ENCODE peak calls at places on chromosomes 11 and 22, in seven cellular contexts. C, Z, O, B, W, U and G are unnamed samples.

GRCh38 chr22:24445481-24446290 is 18.3 kb downstream of the ADORA2A start:
- DNase-seq in W (no peak), Z (no peak), C (no peak), B (no peak), O (no peak), U (no peak), G (no peak)

GRCh38 chr22:47397673-47398072 is 635.2 kb downstream of the TBC1D22A start:
- DNase-seq in U (no peak), O (no peak), B (no peak), Z (no peak), C (no peak), W (no peak), G (no peak)

GRCh38 chr22:40668611-40669390 is 10.5 kb upstream of the MCHR1 start:
- DNase-seq in B (peak; percentile 70), U (no peak), Z (no peak), C (no peak), O (no peak), W (no peak), G (no peak)

GRCh38 chr11:10459029-10459970 is 4.2 kb downstream of the AMPD3 start:
- DNase-seq in W (peak; percentile 89), U (peak; percentile 43), B (no peak), C (no peak), Z (no peak), O (no peak), G (no peak)

GRCh38 chr11:118609380-118610219 is 2.2 kb downstream of the PHLDB1 start:
- DNase-seq in O (no peak), U (no peak), B (no peak), C (no peak), W (peak; percentile 46), Z (no peak), G (no peak)

GRCh38 chr11:1219836-1220810 is 2.7 kb upstream of the MUC5B start:
- DNase-seq in O (peak; percentile 61), Z (no peak), B (peak; percentile 84), U (no peak), C (no peak), W (peak; percentile 14), G (no peak)

GRCh38 chr11:71336176-71336995 is 84.0 kb upstream of the SHANK2 start:
- DNase-seq in U (no peak), C (no peak), W (no peak), O (no peak), B (peak; percentile 10), Z (no peak), G (no peak)

GRCh38 chr22:32322986-32323385 is 34.7 kb upstream of the RFPL3 start:
- DNase-seq in O (no peak), B (no peak), W (no peak), U (no peak), C (no peak), Z (no peak), G (no peak)

GRCh38 chr11:92480519-92480918 is 255.9 kb downstream of the FAT3 start:
- DNase-seq in W (no peak), C (no peak), O (no peak), Z (no peak), B (no peak), U (no peak), G (no peak)

GRCh38 chr22:33515733-33516297 is 404.5 kb downstream of the LARGE1 start:
- DNase-seq in B (no peak), Z (no peak), U (no peak), W (no peak), C (no peak), O (no peak), G (no peak)

GRCh38 chr22:18012528-18012927 is 11.8 kb downstream of the MICAL3 start:
- DNase-seq in B (no peak), Z (no peak), U (no peak), W (no peak), O (no peak), C (no peak), G (no peak)

GRCh38 chr22:43230983-43231723 is 44.2 kb upstream of the TTLL12 start:
- DNase-seq in C (no peak), U (peak; percentile 37), Z (no peak), W (peak; percentile 66), O (peak; percentile 78), B (peak; percentile 45), G (peak; percentile 75)

GRCh38 chr11:130043575-130043974 is 26.1 kb upstream of the APLP2 start:
- DNase-seq in Z (no peak), B (no peak), O (no peak), C (no peak), U (no peak), W (no peak), G (no peak)

GRCh38 chr11:68142028-68142412 is 20.8 kb upstream of the CHKA start:
- DNase-seq in C (no peak), B (no peak), W (no peak), O (peak; percentile 67), Z (no peak), U (no peak), G (no peak)

GRCh38 chr11:120137611-120138521 is at the start of gene TRIM29:
- DNase-seq in W (no peak), O (no peak), Z (no peak), B (no peak), U (no peak), C (peak; percentile 7), G (no peak)

GRCh38 chr11:133082851-133083488 is 449.3 kb downstream of the OPCML start:
- DNase-seq in O (peak; percentile 83), U (peak; percentile 27), Z (no peak), B (peak; percentile 27), W (peak; percentile 34), C (no peak), G (peak; percentile 90)

GRCh38 chr11:26028294-26028954 is 303.5 kb upstream of the ANO3 start:
- DNase-seq in O (no peak), U (no peak), B (peak; percentile 12), W (no peak), C (no peak), Z (peak; percentile 13), G (no peak)

GRCh38 chr11:18844753-18845367 is 53.3 kb upstream of the PTPN5 start:
- DNase-seq in W (no peak), Z (no peak), U (no peak), C (no peak), O (no peak), B (peak; percentile 60), G (no peak)

GRCh38 chr11:18650859-18651557 is 16.9 kb upstream of the SPTY2D1 start:
- DNase-seq in B (peak; percentile 80), Z (peak; percentile 42), O (no peak), W (peak; percentile 28), U (peak; percentile 76), C (peak; percentile 23), G (no peak)

GRCh38 chr11:60871378-60872061 is 4.2 kb downstream of the ZP1 start:
- DNase-seq in O (peak; percentile 80), B (no peak), C (no peak), W (no peak), Z (no peak), U (no peak), G (no peak)
- TF ChIP-seq CTCF in O (peak; percentile 44), B (no peak), C (no peak), W (no peak), Z (peak; percentile 30), U (no peak), G (no peak)

DNA sequence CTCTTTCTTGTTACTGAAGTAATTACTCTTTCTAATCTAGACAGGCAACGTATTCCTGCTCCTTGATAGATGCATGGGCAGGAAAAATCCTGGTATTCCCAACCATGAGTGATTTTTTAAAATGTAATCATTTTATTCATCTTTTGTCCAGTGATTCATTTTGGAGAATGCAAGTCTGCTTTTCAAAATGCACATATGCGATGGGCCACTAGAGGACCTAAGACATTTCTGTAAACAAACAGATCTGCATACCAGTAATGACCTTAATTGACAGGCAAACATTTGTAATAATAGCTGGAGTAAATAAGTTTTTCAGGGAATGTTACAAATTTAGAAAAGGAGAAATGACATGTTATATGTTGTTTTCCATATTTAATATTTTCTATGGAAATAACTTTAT is 1167.6 kb downstream of the JRKL start:
- DNase-seq in O (no peak), C (no peak), U (no peak), B (no peak), Z (no peak), W (no peak), G (no peak)
- TF ChIP-seq CTCF in O (no peak), C (no peak), U (no peak), B (no peak), Z (no peak), W (no peak), G (no peak)

GRCh38 chr11:82229346-82229745 is 504.3 kb downstream of the FAM181B start:
- DNase-seq in C (no peak), B (peak; percentile 13), O (no peak), Z (no peak), U (no peak), W (no peak), G (no peak)
- TF ChIP-seq CTCF in C (no peak), B (peak; percentile 28), O (no peak), Z (peak; percentile 36), U (no peak), W (no peak), G (peak; percentile 77)

GRCh38 chr11:72635931-72636330 is 38.3 kb downstream of the PDE2A start:
- DNase-seq in B (no peak), O (peak; percentile 65), Z (no peak), U (no peak), C (no peak), W (no peak), G (no peak)
- TF ChIP-seq CTCF in B (no peak), O (no peak), Z (no peak), U (no peak), C (no peak), W (no peak), G (no peak)